ENCODE peak calls at places on chromosomes 3 and 15, in ten cellular contexts. C is tibial nerve; V is HEK293T; B is activated T-cell treated with anti-CD3 and anti-CD28 coated beads for 1 hour; L is cardiac fibroblast; Z is neural crest cell; I is fibroblast of lung; X is MM.1S; K is H54; Q is activated CD4-positive, alpha-beta memory T cell treated with anti-CD3 and anti-CD28 coated beads, Interleukin-2, amount 10 ng/mL, durations not matched to agents 7 days and 5 days. S is an unnamed sample.

GRCh38 chr3:58617338-58617761 is 40.2 kb upstream of the FAM107A start:
- DNase-seq in K (no peak), L (peak), Q (no peak), Z (no peak), C (peak), B (no peak), I (no peak), V (no peak), X (no peak), S (no peak)

GRCh38 chr3:13072239-13073041 is 789 bp downstream of the IQSEC1 start:
- DNase-seq in Q (no peak), L (no peak), I (peak), Z (no peak), X (peak), V (no peak), C (no peak), B (no peak), K (peak), S (no peak)

GRCh38 chr3:153138267-153139210 is 23.5 kb upstream of the RAP2B start:
- DNase-seq in C (peak), X (peak), L (peak), B (no peak), K (no peak), Z (no peak), Q (peak), I (peak), V (no peak), S (peak)

GRCh38 chr3:183490653-183491052 is 62.2 kb upstream of the MCF2L2 start:
- DNase-seq in I (peak), B (no peak), Q (no peak), L (no peak), K (no peak), V (no peak), C (no peak), X (peak), Z (no peak), S (peak)

GRCh38 chr3:130345487-130346079 is at the start of gene COL6A5:
- DNase-seq in Q (no peak), I (no peak), C (no peak), V (peak), B (no peak), L (peak), X (no peak), K (no peak), Z (peak), S (peak)

GRCh38 chr3:153373571-153373970 is 211.5 kb downstream of the RAP2B start:
- DNase-seq in Q (no peak), V (no peak), I (no peak), B (no peak), X (no peak), C (peak), L (peak), K (no peak), Z (no peak), S (no peak)

GRCh38 chr3:117814975-117815374 is 1105.4 kb downstream of the TUSC7 start:
- DNase-seq in Z (no peak), B (no peak), L (peak), X (no peak), I (peak), Q (no peak), V (no peak), K (no peak), C (no peak), S (no peak)

GRCh38 chr3:15521573-15521965 is at the start of gene COLQ:
- DNase-seq in L (peak), C (no peak), X (no peak), V (no peak), Z (no peak), I (peak), K (no peak), Q (no peak), B (no peak), S (no peak)

GRCh38 chr15:62068071-62068786 is 1.5 kb downstream of the C2CD4A start:
- DNase-seq in X (peak), L (peak), V (peak), Z (peak), K (peak), I (peak), B (no peak), C (peak), Q (peak), S (peak)

GRCh38 chr3:10992946-10993728 is 589 bp downstream of the SLC6A1 start:
- DNase-seq in I (no peak), X (no peak), L (no peak), B (no peak), V (no peak), C (no peak), Q (no peak), K (no peak), Z (no peak), S (no peak)

GRCh38 chr3:109930592-109930991 is 593.2 kb upstream of the DPPA4 start:
- DNase-seq in L (no peak), B (no peak), I (peak), Q (no peak), K (no peak), C (no peak), X (no peak), Z (no peak), V (no peak), S (no peak)

S was measured in A673.